ENCODE peak calls at places on chromosomes 3 and 15, in six cellular contexts. One of them, this sample, is unnamed.

GRCh38 chr3:42667523-42668402 is 14.3 kb downstream of the ZBTB47 start:
- DNase-seq in SK-N-SH: peak; percentile 32
- DNase-seq in HCT116: no peak
- DNase-seq in HepG2: no peak
- DNase-seq in H1: no peak
- DNase-seq in K562: peak; percentile 50
- DNase-seq in this sample: no peak

GRCh38 chr3:193842029-193842782 is 249.2 kb downstream of the OPA1 start:
- DNase-seq in HepG2: no peak
- DNase-seq in K562: peak; percentile 42
- DNase-seq in SK-N-SH: no peak
- DNase-seq in HCT116: no peak
- DNase-seq in H1: no peak
- DNase-seq in this sample: no peak

GRCh38 chr3:128312271-128312670 is 154.4 kb downstream of the DNAJB8 start:
- DNase-seq in HepG2: no peak
- DNase-seq in H1: peak; percentile 22
- DNase-seq in SK-N-SH: no peak
- DNase-seq in HCT116: no peak
- DNase-seq in K562: no peak
- DNase-seq in this sample: no peak

GRCh38 chr3:171556574-171557145 is 96.5 kb upstream of the TNIK start:
- DNase-seq in K562: no peak
- DNase-seq in SK-N-SH: peak; percentile 42
- DNase-seq in HepG2: no peak
- DNase-seq in H1: no peak
- DNase-seq in HCT116: no peak
- DNase-seq in this sample: peak; percentile 37

GRCh38 chr15:31296304-31297220 is 30.1 kb upstream of the KLF13 start:
- DNase-seq in HCT116: no peak
- DNase-seq in K562: no peak
- DNase-seq in HepG2: peak; percentile 97
- DNase-seq in SK-N-SH: peak; percentile 12
- DNase-seq in H1: no peak
- DNase-seq in this sample: peak; percentile 77

GRCh38 chr15:89305395-89305794 is 29.2 kb downstream of the POLG start:
- DNase-seq in HCT116: no peak
- DNase-seq in HepG2: no peak
- DNase-seq in SK-N-SH: no peak
- DNase-seq in K562: no peak
- DNase-seq in H1: no peak
- DNase-seq in this sample: no peak

GRCh38 chr15:89837830-89838178 is 23.2 kb upstream of the ANPEP start:
- DNase-seq in K562: no peak
- DNase-seq in SK-N-SH: no peak
- DNase-seq in H1: no peak
- DNase-seq in HCT116: no peak
- DNase-seq in HepG2: no peak
- DNase-seq in this sample: no peak

GRCh38 chr3:95939235-95939824 is 875.1 kb upstream of the EPHA6 start:
- DNase-seq in H1: no peak
- DNase-seq in SK-N-SH: no peak
- DNase-seq in K562: no peak
- DNase-seq in HepG2: no peak
- DNase-seq in HCT116: no peak
- DNase-seq in this sample: no peak

GRCh38 chr3:100040846-100041245 is 73.5 kb downstream of the FILIP1L start:
- DNase-seq in SK-N-SH: no peak
- DNase-seq in HepG2: no peak
- DNase-seq in K562: no peak
- DNase-seq in HCT116: no peak
- DNase-seq in H1: no peak
- DNase-seq in this sample: no peak

GRCh38 chr15:78873796-78874761 is 1.4 kb downstream of the MORF4L1 start:
- DNase-seq in H1: no peak
- DNase-seq in HepG2: no peak
- DNase-seq in HCT116: no peak
- DNase-seq in K562: peak; percentile 24
- DNase-seq in SK-N-SH: no peak
- DNase-seq in this sample: peak; percentile 16

GRCh38 chr3:119025390-119025789 is 9.3 kb downstream of the IGSF11 start:
- DNase-seq in HepG2: no peak
- DNase-seq in SK-N-SH: no peak
- DNase-seq in H1: no peak
- DNase-seq in HCT116: no peak
- DNase-seq in K562: no peak
- DNase-seq in this sample: no peak

GRCh38 chr3:17640466-17640865 is 102.0 kb downstream of the TBC1D5 start:
- DNase-seq in SK-N-SH: no peak
- DNase-seq in K562: no peak
- DNase-seq in H1: no peak
- DNase-seq in HepG2: no peak
- DNase-seq in HCT116: no peak
- DNase-seq in this sample: no peak

GRCh38 chr15:79724312-79724711 is 172.5 kb downstream of the MTHFS start:
- DNase-seq in HepG2: no peak
- DNase-seq in HCT116: no peak
- DNase-seq in K562: no peak
- DNase-seq in SK-N-SH: no peak
- DNase-seq in H1: no peak
- DNase-seq in this sample: no peak

GRCh38 chr3:25576836-25577454 is 87.8 kb downstream of the TOP2B start:
- DNase-seq in SK-N-SH: no peak
- DNase-seq in K562: peak; percentile 61
- DNase-seq in HCT116: no peak
- DNase-seq in HepG2: no peak
- DNase-seq in H1: peak; percentile 84
- DNase-seq in this sample: no peak

GRCh38 chr3:183310936-183311335 is 57.9 kb downstream of the B3GNT5 start:
- DNase-seq in K562: no peak
- DNase-seq in SK-N-SH: no peak
- DNase-seq in H1: no peak
- DNase-seq in HepG2: no peak
- DNase-seq in HCT116: no peak
- DNase-seq in this sample: no peak

GRCh38 chr3:111979689-111980025 is 831 bp downstream of the ABHD10 start:
- DNase-seq in HCT116: no peak
- DNase-seq in K562: no peak
- DNase-seq in SK-N-SH: no peak
- DNase-seq in HepG2: no peak
- DNase-seq in H1: no peak
- DNase-seq in this sample: no peak

GRCh38 chr15:68191555-68191954 is 13.6 kb downstream of the CALML4 start:
- DNase-seq in K562: no peak
- DNase-seq in HCT116: no peak
- DNase-seq in HepG2: no peak
- DNase-seq in H1: no peak
- DNase-seq in SK-N-SH: no peak
- DNase-seq in this sample: peak; percentile 25

GRCh38 chr3:47000198-47000815 is 20.8 kb downstream of the NBEAL2 start:
- DNase-seq in K562: no peak
- DNase-seq in HepG2: no peak
- DNase-seq in H1: no peak
- DNase-seq in HCT116: no peak
- DNase-seq in SK-N-SH: peak; percentile 13
- DNase-seq in this sample: no peak

GRCh38 chr3:155385896-155386295 is 92.4 kb upstream of the STRIT1 start:
- DNase-seq in H1: no peak
- DNase-seq in HepG2: no peak
- DNase-seq in SK-N-SH: no peak
- DNase-seq in HCT116: no peak
- DNase-seq in K562: no peak
- DNase-seq in this sample: no peak

GRCh38 chr3:101936419-101937331 is 87.4 kb downstream of the NFKBIZ start:
- DNase-seq in HepG2: no peak
- DNase-seq in H1: no peak
- DNase-seq in HCT116: no peak
- DNase-seq in SK-N-SH: no peak
- DNase-seq in K562: no peak
- DNase-seq in this sample: no peak

GRCh38 chr3:11613319-11613718 is 30.4 kb downstream of the VGLL4 start:
- DNase-seq in HepG2: no peak
- DNase-seq in H1: no peak
- DNase-seq in HCT116: no peak
- DNase-seq in K562: no peak
- DNase-seq in SK-N-SH: no peak
- DNase-seq in this sample: no peak

GRCh38 chr3:22685598-22685997 is 517.5 kb upstream of the UBE2E2 start:
- DNase-seq in K562: no peak
- DNase-seq in SK-N-SH: no peak
- DNase-seq in HCT116: no peak
- DNase-seq in H1: no peak
- DNase-seq in HepG2: peak; percentile 4
- DNase-seq in this sample: peak; percentile 1

GRCh38 chr15:76158250-76158649 is 98.5 kb downstream of the TMEM266 start:
- DNase-seq in HepG2: no peak
- DNase-seq in H1: no peak
- DNase-seq in K562: no peak
- DNase-seq in SK-N-SH: no peak
- DNase-seq in HCT116: no peak
- DNase-seq in this sample: no peak

GRCh38 chr3:132979606-132980005 is 58.6 kb upstream of the TMEM108 start:
- DNase-seq in SK-N-SH: no peak
- DNase-seq in HepG2: no peak
- DNase-seq in H1: no peak
- DNase-seq in HCT116: no peak
- DNase-seq in K562: no peak
- DNase-seq in this sample: no peak

GRCh38 chr3:180934638-180935037 is 22.2 kb downstream of the FXR1 start:
- DNase-seq in H1: no peak
- DNase-seq in HCT116: no peak
- DNase-seq in K562: no peak
- DNase-seq in HepG2: no peak
- DNase-seq in SK-N-SH: no peak
- DNase-seq in this sample: no peak

GRCh38 chr3:194266658-194267005 is 84.5 kb downstream of the CPN2 start:
- DNase-seq in H1: peak; percentile 26
- DNase-seq in HepG2: no peak
- DNase-seq in K562: no peak
- DNase-seq in SK-N-SH: no peak
- DNase-seq in HCT116: no peak
- DNase-seq in this sample: no peak

GRCh38 chr3:190486201-190486865 is 27.6 kb upstream of the IL1RAP start:
- DNase-seq in HepG2: no peak
- DNase-seq in K562: no peak
- DNase-seq in H1: no peak
- DNase-seq in SK-N-SH: no peak
- DNase-seq in HCT116: no peak
- DNase-seq in this sample: peak; percentile 26

GRCh38 chr3:55330756-55331155 is 156.3 kb downstream of the WNT5A start:
- DNase-seq in HepG2: no peak
- DNase-seq in SK-N-SH: no peak
- DNase-seq in K562: no peak
- DNase-seq in HCT116: no peak
- DNase-seq in H1: no peak
- DNase-seq in this sample: no peak

GRCh38 chr3:102206506-102207145 is 228.2 kb upstream of the ZPLD1 start:
- DNase-seq in HCT116: no peak
- DNase-seq in HepG2: no peak
- DNase-seq in H1: no peak
- DNase-seq in SK-N-SH: no peak
- DNase-seq in K562: no peak
- DNase-seq in this sample: no peak

GRCh38 chr3:24128195-24129005 is 183.3 kb downstream of the NR1D2 start:
- DNase-seq in HepG2: no peak
- DNase-seq in H1: no peak
- DNase-seq in HCT116: peak; percentile 8
- DNase-seq in SK-N-SH: no peak
- DNase-seq in K562: no peak
- DNase-seq in this sample: no peak

GRCh38 chr3:61632568-61633175 is 71.3 kb downstream of the PTPRG start:
- DNase-seq in HCT116: no peak
- DNase-seq in K562: no peak
- DNase-seq in H1: no peak
- DNase-seq in SK-N-SH: no peak
- DNase-seq in HepG2: no peak
- DNase-seq in this sample: no peak

GRCh38 chr15:85710340-85710842 is 84.3 kb downstream of the KLHL25 start:
- DNase-seq in H1: no peak
- DNase-seq in SK-N-SH: no peak
- DNase-seq in HCT116: no peak
- DNase-seq in HepG2: no peak
- DNase-seq in K562: no peak
- DNase-seq in this sample: no peak

GRCh38 chr3:195071916-195072820 is 198.8 kb downstream of the XXYLT1 start:
- DNase-seq in H1: no peak
- DNase-seq in SK-N-SH: no peak
- DNase-seq in HepG2: no peak
- DNase-seq in K562: no peak
- DNase-seq in HCT116: no peak
- DNase-seq in this sample: no peak

GRCh38 chr3:52061116-52061910 is 4.9 kb upstream of the DUSP7 start:
- DNase-seq in H1: no peak
- DNase-seq in HepG2: no peak
- DNase-seq in SK-N-SH: no peak
- DNase-seq in K562: no peak
- DNase-seq in HCT116: no peak
- DNase-seq in this sample: no peak

GRCh38 chr15:35159170-35159569 is 74.1 kb upstream of the NANOGP8 start:
- DNase-seq in HCT116: no peak
- DNase-seq in H1: no peak
- DNase-seq in K562: no peak
- DNase-seq in HepG2: no peak
- DNase-seq in SK-N-SH: no peak
- DNase-seq in this sample: no peak

GRCh38 chr3:179309225-179310109 is 13.4 kb upstream of the ZNF639 start:
- DNase-seq in K562: no peak
- DNase-seq in HepG2: no peak
- DNase-seq in H1: no peak
- DNase-seq in SK-N-SH: no peak
- DNase-seq in HCT116: no peak
- DNase-seq in this sample: no peak
- TF ChIP-seq JUND in K562: no peak
- TF ChIP-seq JUND in HepG2: no peak
- TF ChIP-seq JUND in H1: no peak
- TF ChIP-seq JUND in SK-N-SH: no peak
- TF ChIP-seq JUND in HCT116: no peak
- TF ChIP-seq JUND in this sample: no peak

GRCh38 chr3:122745365-122746021 is 48.1 kb downstream of the HSPBAP1 start:
- DNase-seq in H1: no peak
- DNase-seq in HepG2: no peak
- DNase-seq in K562: no peak
- DNase-seq in SK-N-SH: no peak
- DNase-seq in HCT116: no peak
- DNase-seq in this sample: peak; percentile 9
- TF ChIP-seq JUND in H1: no peak
- TF ChIP-seq JUND in HepG2: no peak
- TF ChIP-seq JUND in K562: peak; percentile 26
- TF ChIP-seq JUND in SK-N-SH: no peak
- TF ChIP-seq JUND in HCT116: no peak
- TF ChIP-seq JUND in this sample: no peak

GRCh38 chr3:114624676-114625181 is 330.9 kb downstream of the TIGIT start:
- DNase-seq in H1: no peak
- DNase-seq in HepG2: peak; percentile 87
- DNase-seq in HCT116: peak; percentile 87
- DNase-seq in SK-N-SH: peak; percentile 4
- DNase-seq in K562: peak; percentile 4
- DNase-seq in this sample: no peak
- TF ChIP-seq JUND in H1: no peak
- TF ChIP-seq JUND in HepG2: peak; percentile 85
- TF ChIP-seq JUND in HCT116: peak; percentile 84
- TF ChIP-seq JUND in SK-N-SH: peak; percentile 93
- TF ChIP-seq JUND in K562: no peak
- TF ChIP-seq JUND in this sample: no peak

GRCh38 chr15:73330206-73331051 is 38.3 kb downstream of the HCN4 start:
- DNase-seq in H1: no peak
- DNase-seq in SK-N-SH: no peak
- DNase-seq in K562: no peak
- DNase-seq in HCT116: no peak
- DNase-seq in HepG2: no peak
- DNase-seq in this sample: no peak
- TF ChIP-seq JUND in H1: no peak
- TF ChIP-seq JUND in SK-N-SH: no peak
- TF ChIP-seq JUND in K562: no peak
- TF ChIP-seq JUND in HCT116: no peak
- TF ChIP-seq JUND in HepG2: no peak
- TF ChIP-seq JUND in this sample: no peak